ENCODE peak calls at places on chromosomes 6 and 20, in ten cellular contexts. Z is activated T-cell treated with anti-CD3 and anti-CD28 coated beads for 48 hours; Q is T-helper 9 cell; N is substantia nigra; L is fibroblast of lung; M is cardiac fibroblast; G is neural progenitor cell; T is dermis blood vessel endothelial cell; I is stimulated activated CD4-positive, alpha-beta T cell treated with anti-CD3 and anti-CD28 coated beads, Interleukin-4, amount 100 ng/mL, for 24 hours; J is iPS-NIHi11. K is an unnamed sample.

GRCh38 chr20:64083380-64084208 is 604 bp downstream of the LKAAEAR1 start:
- DNase-seq in Z (peak), Q (peak), N (peak), L (peak), M (peak), G (peak), T (peak), I (peak), J (peak), K (peak)

GRCh38 chr20:20233041-20233514 is 134.8 kb upstream of the INSM1 start:
- DNase-seq in Z (no peak), Q (no peak), N (no peak), L (no peak), M (no peak), G (no peak), T (peak), I (no peak), J (no peak), K (no peak)

GRCh38 chr6:67986694-67987232 is 648.3 kb upstream of the ADGRB3 start:
- DNase-seq in Z (no peak), Q (no peak), N (no peak), L (no peak), M (peak), G (no peak), T (no peak), I (no peak), J (no peak), K (no peak)

GRCh38 chr6:115575298-115575697 is 485.4 kb downstream of the FRK start:
- DNase-seq in Z (no peak), Q (no peak), N (no peak), L (no peak), M (no peak), G (no peak), T (no peak), I (no peak), J (no peak), K (no peak)

GRCh38 chr20:62202676-62203377 is 17.3 kb downstream of the HRH3 start:
- DNase-seq in Z (no peak), Q (no peak), N (no peak), L (no peak), M (no peak), G (no peak), T (no peak), I (no peak), J (no peak), K (no peak)

GRCh38 chr6:113672691-113673149 is 184.4 kb upstream of the MARCKS start:
- DNase-seq in Z (no peak), Q (no peak), N (peak), L (peak), M (peak), G (peak), T (peak), I (no peak), J (no peak), K (peak)

GRCh38 chr20:25294459-25295385 is 46.8 kb downstream of the PYGB start:
- DNase-seq in Z (peak), Q (peak), N (peak), L (peak), M (peak), G (peak), T (peak), I (peak), J (peak), K (peak)

GRCh38 chr6:33761922-33762629 is 15.4 kb upstream of the IP6K3 start:
- DNase-seq in Z (peak), Q (peak), N (peak), L (no peak), M (peak), G (peak), T (peak), I (peak), J (no peak), K (peak)

GRCh38 chr6:79065232-79065631 is 12.8 kb downstream of the PHIP start:
- DNase-seq in Z (no peak), Q (no peak), N (no peak), L (no peak), M (peak), G (no peak), T (peak), I (no peak), J (no peak), K (no peak)

GRCh38 chr6:72580281-72580940 is 41.5 kb upstream of the KCNQ5 start:
- DNase-seq in Z (no peak), Q (no peak), N (peak), L (peak), M (peak), G (peak), T (peak), I (no peak), J (peak), K (peak)

GRCh38 chr20:51334609-51335008 is 207.9 kb downstream of the NFATC2 start:
- DNase-seq in Z (no peak), Q (no peak), N (no peak), L (no peak), M (no peak), G (no peak), T (no peak), I (no peak), J (no peak), K (no peak)

GRCh38 chr6:25404693-25405169 is 125.6 kb downstream of the CARMIL1 start:
- DNase-seq in Z (peak), Q (peak), N (no peak), L (no peak), M (no peak), G (no peak), T (no peak), I (peak), J (no peak), K (no peak)

GRCh38 chr20:62957136-62958117 is 4.9 kb downstream of the SLC17A9 start:
- DNase-seq in Z (no peak), Q (no peak), N (no peak), L (no peak), M (no peak), G (no peak), T (no peak), I (no peak), J (no peak), K (no peak)

GRCh38 chr20:33299111-33299603 is 16.1 kb downstream of the BPIFB1 start:
- DNase-seq in Z (peak), Q (peak), N (peak), L (peak), M (peak), G (peak), T (peak), I (peak), J (peak), K (peak)